ENCODE peak calls at places on chromosomes 2 and 18, in seven cellular contexts. L is cerebellar nuclear complex, P is endothelial cell, X is progenitor cell of endocrine pancreas, I is RPMI8226, M is mesenteric fat pad, Z is astrocyte of the spinal cord. Y is an unnamed sample.

GRCh38 chr18:72206814-72207213 is 337.3 kb downstream of the CBLN2 start:
- DNase-seq in I (no peak), X (no peak), P (no peak), M (no peak), Z (peak; percentile 41), L (no peak), Y (no peak)

GRCh38 chr2:215136669-215137328 is 1.6 kb downstream of the ABCA12 start:
- DNase-seq in X (no peak), Z (peak; percentile 19), P (no peak), L (no peak), I (no peak), M (no peak), Y (peak; percentile 45)

GRCh38 chr2:166365239-166365638 is 10.5 kb downstream of the SCN9A start:
- DNase-seq in P (no peak), I (no peak), X (no peak), M (no peak), Z (no peak), L (no peak), Y (no peak)

GRCh38 chr2:42602218-42602936 is 33.9 kb downstream of the MTA3 start:
- DNase-seq in Z (no peak), X (no peak), L (no peak), I (no peak), M (no peak), P (no peak), Y (no peak)

GRCh38 chr2:237178396-237178795 is 92.7 kb downstream of the COPS8 start:
- DNase-seq in P (no peak), L (no peak), Z (peak; percentile 90), X (no peak), I (no peak), M (peak; percentile 49), Y (peak; percentile 34)

GRCh38 chr2:75431757-75432156 is 129.0 kb downstream of the EVA1A start:
- DNase-seq in Z (no peak), I (no peak), P (no peak), M (no peak), X (no peak), L (no peak), Y (no peak)

GRCh38 chr2:176106636-176107539 is at the start of gene HOXD11:
- DNase-seq in Z (no peak), M (peak; percentile 89), L (no peak), I (no peak), P (no peak), X (no peak), Y (peak; percentile 25)

GRCh38 chr2:40037303-40037702 is 258.2 kb upstream of the THUMPD2 start:
- DNase-seq in P (no peak), M (no peak), L (no peak), Z (no peak), I (peak; percentile 4), X (no peak), Y (no peak)

GRCh38 chr2:8374782-8375181 is 307.1 kb upstream of the ID2 start:
- DNase-seq in M (no peak), I (no peak), X (no peak), L (no peak), P (no peak), Z (no peak), Y (no peak)

GRCh38 chr2:172624996-172625395 is 69.1 kb downstream of the PDK1 start:
- DNase-seq in Z (no peak), I (no peak), X (no peak), P (no peak), M (no peak), L (no peak), Y (no peak)

GRCh38 chr2:223692227-223692947 is 90.2 kb upstream of the SCG2 start:
- DNase-seq in Z (peak; percentile 69), P (peak; percentile 45), X (no peak), M (no peak), I (peak; percentile 4), L (no peak), Y (peak; percentile 72)

GRCh38 chr2:132448771-132449170 is 32.2 kb downstream of the GPR39 start:
- DNase-seq in M (no peak), X (no peak), P (peak; percentile 43), Z (peak; percentile 43), I (peak; percentile 8), L (no peak), Y (peak; percentile 30)

GRCh38 chr2:48397846-48398245 is 132.1 kb upstream of the STON1 start:
- DNase-seq in Z (no peak), P (no peak), I (no peak), M (no peak), X (no peak), L (peak; percentile 15), Y (no peak)

GRCh38 chr2:204177977-204178522 is 241.5 kb downstream of the ICOS start:
- DNase-seq in Z (no peak), M (no peak), X (no peak), L (no peak), I (peak; percentile 42), P (peak; percentile 49), Y (peak; percentile 10)

GRCh38 chr2:74724496-74724895 is 70.4 kb downstream of the SEMA4F start:
- DNase-seq in Z (no peak), X (no peak), M (no peak), P (no peak), I (no peak), L (no peak), Y (no peak)

GRCh38 chr2:9311488-9311887 is 104.9 kb downstream of the ASAP2 start:
- DNase-seq in P (no peak), L (peak; percentile 88), M (peak; percentile 88), Z (peak; percentile 84), I (no peak), X (no peak), Y (peak; percentile 88)

Y was measured in amniotic epithelial cell.